ENCODE peak calls at places on chromosomes 12 and 14, in six cellular contexts. One of them, this sample, is unnamed. For H3K9me3, the result is how much of the 10 kb centered on the place peaks cover.

GRCh38 chr12:75641031-75641780 is 129.8 kb upstream of the KRR1 start:
- DNase-seq in fibroblast of lung: peak
- DNase-seq in body of pancreas: no peak
- DNase-seq in lung: no peak
- DNase-seq in left lung: no peak
- DNase-seq in HCT116: peak
- DNase-seq in this sample: no peak

GRCh38 chr14:36944307-36945010 is 227.9 kb downstream of the SLC25A21 start:
- DNase-seq in left lung: no peak
- DNase-seq in body of pancreas: no peak
- DNase-seq in fibroblast of lung: peak
- DNase-seq in HCT116: no peak
- DNase-seq in lung: no peak
- DNase-seq in this sample: no peak

GRCh38 chr14:51157012-51157411 is 62.1 kb upstream of the TRIM9 start:
- DNase-seq in fibroblast of lung: no peak
- DNase-seq in body of pancreas: no peak
- DNase-seq in left lung: no peak
- DNase-seq in HCT116: peak
- DNase-seq in lung: no peak
- DNase-seq in this sample: no peak

GRCh38 chr12:678747-679712 is 15.8 kb upstream of the NINJ2 start:
- DNase-seq in left lung: no peak
- DNase-seq in fibroblast of lung: no peak
- DNase-seq in body of pancreas: no peak
- DNase-seq in HCT116: no peak
- DNase-seq in lung: no peak
- DNase-seq in this sample: no peak

GRCh38 chr14:72644038-72644437 is 249.9 kb downstream of the DPF3 start:
- DNase-seq in fibroblast of lung: no peak
- DNase-seq in left lung: no peak
- DNase-seq in body of pancreas: no peak
- DNase-seq in lung: no peak
- DNase-seq in HCT116: no peak
- DNase-seq in this sample: no peak

GRCh38 chr12:24404086-24404815 is 454.8 kb upstream of the SOX5 start:
- DNase-seq in HCT116: no peak
- DNase-seq in lung: no peak
- DNase-seq in fibroblast of lung: peak
- DNase-seq in left lung: no peak
- DNase-seq in body of pancreas: no peak
- DNase-seq in this sample: no peak

GRCh38 chr14:56004807-56005579 is 113.2 kb upstream of the PELI2 start:
- DNase-seq in body of pancreas: peak
- DNase-seq in fibroblast of lung: peak
- DNase-seq in left lung: peak
- DNase-seq in lung: no peak
- DNase-seq in HCT116: no peak
- DNase-seq in this sample: no peak

GRCh38 chr12:126051611-126052107 is 986.4 kb downstream of the AACS start:
- DNase-seq in body of pancreas: no peak
- DNase-seq in lung: no peak
- DNase-seq in left lung: no peak
- DNase-seq in HCT116: no peak
- DNase-seq in fibroblast of lung: peak
- DNase-seq in this sample: no peak

GRCh38 chr12:31370645-31371620 is 45.0 kb upstream of the SINHCAF start:
- DNase-seq in fibroblast of lung: no peak
- DNase-seq in lung: no peak
- DNase-seq in body of pancreas: no peak
- DNase-seq in left lung: no peak
- DNase-seq in HCT116: no peak
- DNase-seq in this sample: no peak

GRCh38 chr12:117053050-117053400 is 46.2 kb downstream of the TESC start:
- DNase-seq in fibroblast of lung: no peak
- DNase-seq in lung: no peak
- DNase-seq in HCT116: no peak
- DNase-seq in left lung: no peak
- DNase-seq in body of pancreas: no peak
- DNase-seq in this sample: no peak

GRCh38 chr12:70606001-70606400 is 31.2 kb downstream of the PTPRB start:
- DNase-seq in HCT116: no peak
- DNase-seq in fibroblast of lung: peak
- DNase-seq in body of pancreas: no peak
- DNase-seq in lung: no peak
- DNase-seq in left lung: no peak
- DNase-seq in this sample: no peak

GRCh38 chr14:74510211-74510931 is 16.8 kb downstream of the ISCA2 start:
- DNase-seq in body of pancreas: no peak
- DNase-seq in HCT116: no peak
- DNase-seq in fibroblast of lung: peak
- DNase-seq in lung: no peak
- DNase-seq in left lung: peak
- DNase-seq in this sample: no peak

GRCh38 chr12:71162832-71163711 is 5.3 kb upstream of the TSPAN8 start:
- DNase-seq in HCT116: no peak
- DNase-seq in body of pancreas: peak
- DNase-seq in left lung: no peak
- DNase-seq in fibroblast of lung: no peak
- DNase-seq in lung: no peak
- DNase-seq in this sample: no peak

GRCh38 chr12:5780536-5780935 is 164.5 kb downstream of the ANO2 start:
- DNase-seq in fibroblast of lung: no peak
- DNase-seq in body of pancreas: no peak
- DNase-seq in left lung: no peak
- DNase-seq in lung: peak
- DNase-seq in HCT116: no peak
- DNase-seq in this sample: no peak

GRCh38 chr14:56650075-56650474 is 70.5 kb downstream of the TMEM260 start:
- DNase-seq in lung: no peak
- DNase-seq in body of pancreas: no peak
- DNase-seq in left lung: no peak
- DNase-seq in fibroblast of lung: no peak
- DNase-seq in HCT116: no peak
- DNase-seq in this sample: no peak

DNA sequence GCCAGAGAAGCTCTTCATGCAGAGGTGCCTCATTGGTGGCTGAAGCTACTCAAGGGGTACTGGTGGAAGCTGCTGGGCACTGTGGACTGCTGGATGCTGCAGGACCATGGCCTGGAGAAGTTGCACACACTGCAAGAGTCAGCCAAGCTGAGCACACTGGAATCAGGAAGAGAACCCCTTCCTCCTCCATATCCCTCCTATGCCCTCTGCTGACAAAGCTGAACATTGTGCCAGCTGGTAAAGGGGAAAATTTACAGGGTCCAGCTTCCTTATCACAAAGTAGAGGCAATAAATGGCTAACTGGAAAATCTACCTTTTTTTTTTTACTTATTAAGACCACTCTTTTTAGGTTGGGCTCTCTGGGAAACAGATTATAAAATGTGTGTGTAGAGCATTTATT is 6.5 kb downstream of the CCDC175 start:
- DNase-seq in lung: no peak
- DNase-seq in HCT116: no peak
- DNase-seq in fibroblast of lung: no peak
- DNase-seq in body of pancreas: no peak
- DNase-seq in left lung: no peak
- DNase-seq in this sample: no peak
- H3K9me3 ChIP-seq in lung: under half
- H3K9me3 ChIP-seq in HCT116: under half
- H3K9me3 ChIP-seq in fibroblast of lung: under half
- H3K9me3 ChIP-seq in body of pancreas: under half
- H3K9me3 ChIP-seq in left lung: under half
- H3K9me3 ChIP-seq in this sample: under half

DNA sequence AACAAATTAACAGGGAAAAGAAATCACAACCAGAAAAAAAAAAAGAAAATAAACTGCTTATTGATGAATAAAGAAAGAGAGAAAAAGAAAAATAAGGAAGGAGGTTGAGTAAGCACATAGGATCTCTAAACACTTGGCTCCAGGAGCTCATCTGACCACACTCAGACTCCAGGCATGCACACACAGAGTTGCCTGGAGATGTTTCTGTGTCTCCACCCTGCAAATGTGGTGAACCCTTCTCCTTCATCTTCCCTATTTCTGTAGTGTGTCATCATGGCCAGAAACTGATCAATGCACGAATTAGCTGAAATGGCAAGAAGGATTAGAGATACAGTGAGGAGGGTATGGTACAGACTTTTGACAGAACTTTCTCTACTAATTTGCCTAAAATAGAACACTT is 20.2 kb downstream of the OR4N2 start:
- DNase-seq in left lung: no peak
- DNase-seq in HCT116: no peak
- DNase-seq in lung: no peak
- DNase-seq in fibroblast of lung: peak
- DNase-seq in body of pancreas: no peak
- DNase-seq in this sample: no peak
- H3K9me3 ChIP-seq in left lung: under half
- H3K9me3 ChIP-seq in HCT116: under half
- H3K9me3 ChIP-seq in lung: under half
- H3K9me3 ChIP-seq in fibroblast of lung: under half
- H3K9me3 ChIP-seq in body of pancreas: under half
- H3K9me3 ChIP-seq in this sample: under half

DNA sequence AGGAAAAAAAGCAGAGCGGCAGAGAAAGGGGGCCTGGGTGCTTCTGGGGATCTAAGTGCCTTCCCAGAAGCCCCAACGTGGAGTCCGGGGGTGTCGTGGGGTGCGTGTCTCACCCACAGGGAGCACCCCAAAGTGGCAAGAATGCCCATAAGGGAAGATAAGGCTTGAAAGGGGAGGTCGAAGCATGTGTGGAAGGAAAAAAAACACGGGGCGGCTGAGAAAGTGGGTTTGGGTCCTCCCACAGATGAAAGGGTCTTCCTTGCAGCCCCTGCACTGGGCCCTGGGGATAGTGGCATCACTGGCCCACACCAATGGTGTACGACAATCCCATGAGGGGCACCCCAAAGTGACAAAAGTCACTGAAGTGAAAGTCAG is 275.5 kb downstream of the ALG10 start:
- DNase-seq in left lung: no peak
- DNase-seq in lung: no peak
- DNase-seq in HCT116: no peak
- DNase-seq in body of pancreas: no peak
- DNase-seq in fibroblast of lung: no peak
- DNase-seq in this sample: no peak
- H3K9me3 ChIP-seq in left lung: under half
- H3K9me3 ChIP-seq in lung: under half
- H3K9me3 ChIP-seq in HCT116: under half
- H3K9me3 ChIP-seq in body of pancreas: under half
- H3K9me3 ChIP-seq in fibroblast of lung: under half
- H3K9me3 ChIP-seq in this sample: under half

DNA sequence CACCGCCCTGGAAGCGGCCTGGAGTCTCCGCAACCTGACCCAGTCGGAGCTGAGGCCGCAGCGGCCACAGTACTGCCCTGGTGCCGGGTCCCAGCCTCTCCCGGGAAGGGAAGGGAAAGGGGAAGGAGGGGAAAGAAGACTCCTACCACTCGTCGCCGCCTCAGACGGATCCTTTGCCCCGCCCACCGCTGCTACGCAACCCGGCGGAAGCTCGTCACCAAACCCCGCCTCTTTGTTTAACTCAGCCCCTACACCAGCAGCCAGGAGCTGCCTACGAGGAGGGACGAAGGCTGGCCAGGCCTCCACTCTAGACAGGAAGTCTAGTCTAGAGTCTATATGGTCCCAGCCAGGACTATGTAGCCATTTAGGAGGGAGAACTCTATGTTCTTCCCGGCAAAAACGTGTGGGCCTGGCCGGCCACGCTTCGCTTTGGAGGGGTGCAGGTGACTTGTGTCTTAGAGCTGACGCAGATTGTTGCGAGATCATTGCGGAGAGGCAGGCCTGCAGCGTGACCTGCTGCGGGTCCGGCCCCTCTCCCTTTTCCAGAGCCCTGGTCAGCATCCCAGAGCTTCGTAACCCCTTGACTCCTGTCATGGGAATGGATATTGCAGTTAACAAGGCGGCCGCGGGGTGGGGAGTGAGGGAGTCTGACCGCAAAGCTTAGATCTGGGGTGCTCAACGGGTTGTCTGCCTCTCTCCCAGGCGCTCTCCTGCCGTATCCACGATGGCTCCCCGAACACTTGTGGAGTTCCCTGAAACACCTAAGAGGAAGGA is at the start of gene RNF41:
- DNase-seq in HCT116: peak
- DNase-seq in fibroblast of lung: peak
- DNase-seq in left lung: peak
- DNase-seq in body of pancreas: peak
- DNase-seq in lung: peak
- DNase-seq in this sample: peak
- H3K9me3 ChIP-seq in HCT116: under half
- H3K9me3 ChIP-seq in fibroblast of lung: under half
- H3K9me3 ChIP-seq in left lung: under half
- H3K9me3 ChIP-seq in body of pancreas: under half
- H3K9me3 ChIP-seq in lung: under half
- H3K9me3 ChIP-seq in this sample: under half

GRCh38 chr12:34349673-34349961 is 327.3 kb downstream of the ALG10 start:
- DNase-seq in lung: no peak
- DNase-seq in left lung: no peak
- DNase-seq in body of pancreas: no peak
- DNase-seq in fibroblast of lung: no peak
- DNase-seq in HCT116: no peak
- DNase-seq in this sample: no peak
- H3K9me3 ChIP-seq in lung: under half
- H3K9me3 ChIP-seq in left lung: under half
- H3K9me3 ChIP-seq in body of pancreas: under half
- H3K9me3 ChIP-seq in fibroblast of lung: under half
- H3K9me3 ChIP-seq in HCT116: under half
- H3K9me3 ChIP-seq in this sample: under half

GRCh38 chr12:34363050-34363673 is 340.9 kb downstream of the ALG10 start:
- DNase-seq in lung: no peak
- DNase-seq in HCT116: no peak
- DNase-seq in fibroblast of lung: no peak
- DNase-seq in body of pancreas: no peak
- DNase-seq in left lung: no peak
- DNase-seq in this sample: no peak
- H3K9me3 ChIP-seq in lung: under half
- H3K9me3 ChIP-seq in HCT116: under half
- H3K9me3 ChIP-seq in fibroblast of lung: under half
- H3K9me3 ChIP-seq in body of pancreas: half or more
- H3K9me3 ChIP-seq in left lung: under half
- H3K9me3 ChIP-seq in this sample: under half

GRCh38 chr14:105878554-105878953 is 352.2 kb downstream of the TMEM121 start:
- DNase-seq in body of pancreas: no peak
- DNase-seq in HCT116: no peak
- DNase-seq in left lung: no peak
- DNase-seq in fibroblast of lung: no peak
- DNase-seq in lung: no peak
- DNase-seq in this sample: no peak
- H3K9me3 ChIP-seq in body of pancreas: under half
- H3K9me3 ChIP-seq in HCT116: under half
- H3K9me3 ChIP-seq in left lung: under half
- H3K9me3 ChIP-seq in fibroblast of lung: under half
- H3K9me3 ChIP-seq in lung: under half
- H3K9me3 ChIP-seq in this sample: under half

GRCh38 chr12:38155020-38155395 is 161.6 kb upstream of the ALG10B start:
- DNase-seq in body of pancreas: no peak
- DNase-seq in left lung: no peak
- DNase-seq in HCT116: no peak
- DNase-seq in fibroblast of lung: no peak
- DNase-seq in lung: no peak
- DNase-seq in this sample: no peak
- H3K9me3 ChIP-seq in body of pancreas: under half
- H3K9me3 ChIP-seq in left lung: under half
- H3K9me3 ChIP-seq in HCT116: under half
- H3K9me3 ChIP-seq in fibroblast of lung: under half
- H3K9me3 ChIP-seq in lung: under half
- H3K9me3 ChIP-seq in this sample: under half

This sample was measured in T-helper 17 cell.